ENCODE peak calls at places on chromosome 21, in eight cellular contexts. M is fibroblast of pulmonary artery, U is HFF-Myc, K is Calu3, C is suprapubic skin, O is hepatocyte, E is K562, Z is lower leg skin. W is an unnamed sample.

GRCh38 chr21:41506526-41507520 is 1.1 kb downstream of the TMPRSS2 start:
- DNase-seq in M (no peak), K (peak), E (no peak), C (no peak), Z (no peak), O (no peak), U (no peak), W (no peak)

GRCh38 chr21:26709090-26709489 is 136.0 kb upstream of the CYYR1 start:
- DNase-seq in O (no peak), M (no peak), Z (no peak), C (no peak), U (no peak), K (no peak), E (no peak), W (peak)

GRCh38 chr21:31326478-31327247 is 17.4 kb downstream of the TIAM1 start:
- DNase-seq in K (no peak), Z (no peak), U (no peak), O (no peak), M (peak), E (no peak), C (no peak), W (no peak)

GRCh38 chr21:39850333-39850732 is 16.9 kb upstream of the PCP4 start:
- DNase-seq in Z (no peak), E (no peak), M (no peak), U (no peak), K (no peak), O (no peak), C (no peak), W (no peak)

GRCh38 chr21:26686278-26686677 is 113.2 kb upstream of the CYYR1 start:
- DNase-seq in Z (no peak), E (no peak), O (no peak), K (peak), U (peak), C (no peak), M (peak), W (peak)

GRCh38 chr21:36125513-36126121 is 9.3 kb upstream of the CBR3 start:
- DNase-seq in U (no peak), M (peak), C (no peak), K (peak), E (peak), Z (no peak), O (peak), W (peak)

GRCh38 chr21:42174173-42174572 is 44.8 kb upstream of the ABCG1 start:
- DNase-seq in C (no peak), U (no peak), E (peak), K (no peak), O (no peak), Z (no peak), M (no peak), W (no peak)

GRCh38 chr21:39313042-39313456 is 383 bp downstream of the BRWD1 start:
- DNase-seq in K (no peak), O (no peak), E (peak), Z (peak), U (no peak), M (no peak), C (peak), W (no peak)

GRCh38 chr21:42002421-42002958 is 7.7 kb downstream of the ZBTB21 start:
- DNase-seq in K (no peak), Z (no peak), C (no peak), E (no peak), M (peak), U (peak), O (peak), W (peak)

GRCh38 chr21:41729701-41730368 is 37.0 kb downstream of the RIPK4 start:
- DNase-seq in K (no peak), U (no peak), C (no peak), E (no peak), O (no peak), M (no peak), Z (no peak), W (no peak)

GRCh38 chr21:39972976-39973375 is 105.7 kb downstream of the PCP4 start:
- DNase-seq in K (no peak), O (no peak), M (no peak), U (no peak), Z (no peak), E (no peak), C (no peak), W (no peak)

GRCh38 chr21:18387994-18388393 is 15.6 kb downstream of the TMPRSS15 start:
- DNase-seq in Z (no peak), E (no peak), M (no peak), U (no peak), K (no peak), O (no peak), C (no peak), W (no peak)
- TF ChIP-seq CTCF in Z (no peak), E (no peak), M (no peak), U (no peak), K (no peak), O (peak), C (no peak), W (peak)

DNA sequence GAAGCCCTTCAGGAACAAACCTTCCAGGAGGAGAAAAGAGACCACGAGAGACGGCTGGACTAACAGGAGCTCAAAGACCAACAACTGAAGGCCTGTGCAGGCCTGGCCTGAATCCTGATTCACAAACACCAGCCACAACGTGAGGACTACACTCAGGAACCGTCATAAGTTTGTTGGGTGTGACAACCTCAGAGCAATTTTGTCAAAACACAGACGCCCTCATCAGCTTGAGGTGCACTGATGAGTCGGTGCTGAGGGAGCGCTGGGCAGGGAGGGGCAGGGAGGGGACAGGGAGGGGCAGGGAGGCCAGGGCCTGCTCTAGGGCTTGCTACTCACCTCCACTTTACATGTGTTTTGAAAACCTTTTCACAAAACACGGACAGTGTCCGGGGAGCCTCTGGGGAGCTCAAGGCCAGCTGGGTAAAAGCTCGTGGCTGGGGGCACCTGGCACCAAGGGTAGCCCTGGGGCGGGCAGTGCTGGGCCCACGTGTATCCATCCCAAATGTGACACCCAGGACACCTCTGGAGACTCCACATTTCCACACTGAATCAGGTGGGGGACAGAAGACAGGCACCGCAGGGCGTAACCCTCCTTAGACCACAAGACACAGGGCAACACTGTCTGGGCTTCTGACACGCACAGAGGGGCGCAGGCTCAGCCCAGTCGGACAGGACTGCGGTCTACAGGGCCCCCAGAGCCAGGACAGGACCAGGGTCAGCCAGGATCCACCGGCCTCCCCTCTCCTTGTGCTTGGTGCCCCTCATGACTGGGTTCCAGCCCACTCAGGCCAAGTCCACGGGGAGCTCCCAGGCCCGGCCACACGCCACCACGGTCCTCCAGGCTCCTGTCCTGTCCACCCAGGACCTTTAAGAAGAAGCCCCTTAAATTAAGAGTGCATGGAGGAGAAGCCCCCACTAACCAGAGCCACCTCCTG is 16.5 kb downstream of the LSS start:
- DNase-seq in E (no peak), Z (no peak), U (no peak), M (no peak), O (no peak), K (no peak), C (peak), W (no peak)
- TF ChIP-seq CTCF in E (no peak), Z (no peak), U (no peak), M (no peak), O (no peak), K (no peak), C (no peak), W (no peak)

GRCh38 chr21:37155216-37155615 is 82.2 kb downstream of the TTC3 start:
- DNase-seq in K (no peak), O (no peak), E (no peak), Z (no peak), M (peak), C (no peak), U (no peak), W (no peak)

GRCh38 chr21:37157938-37158337 is 84.9 kb downstream of the TTC3 start:
- DNase-seq in C (no peak), E (peak), M (no peak), U (no peak), K (no peak), O (no peak), Z (no peak), W (no peak)

GRCh38 chr21:37164742-37165141 is 91.7 kb downstream of the TTC3 start:
- DNase-seq in M (peak), E (no peak), C (no peak), O (no peak), K (no peak), U (no peak), Z (no peak), W (no peak)

GRCh38 chr21:37159053-37159776 is 86.2 kb downstream of the TTC3 start:
- DNase-seq in E (no peak), M (no peak), O (no peak), C (no peak), K (no peak), Z (no peak), U (no peak), W (no peak)

GRCh38 chr21:37159949-37160348 is 86.9 kb downstream of the TTC3 start:
- DNase-seq in K (no peak), M (no peak), U (no peak), E (no peak), O (no peak), Z (no peak), C (no peak), W (no peak)
- TF ChIP-seq CTCF in K (no peak), M (no peak), U (no peak), E (no peak), O (no peak), Z (no peak), C (no peak), W (no peak)

DNA sequence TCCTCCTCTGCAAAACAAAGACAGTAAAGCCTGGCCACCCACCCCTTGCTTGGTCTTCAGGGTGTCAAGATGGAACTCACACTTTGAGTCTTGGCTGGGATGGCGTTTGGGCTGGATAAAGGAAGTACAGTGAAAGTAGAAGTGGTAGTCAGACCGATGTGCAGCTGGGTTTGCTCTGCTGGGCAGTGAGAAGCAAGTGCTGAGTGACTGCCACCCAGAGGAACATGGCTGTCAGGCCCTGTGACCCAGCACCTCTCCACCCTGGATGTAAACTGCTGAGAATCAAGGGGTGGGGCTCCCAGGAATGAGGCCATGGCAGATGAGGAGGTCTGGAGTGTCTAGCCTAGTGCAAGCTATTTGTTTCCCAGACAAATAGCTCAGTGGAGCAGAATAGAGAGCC is 51.2 kb downstream of the POFUT2 start:
- DNase-seq in C (no peak), Z (peak), U (no peak), O (no peak), K (no peak), M (no peak), E (no peak), W (peak)
- TF ChIP-seq CTCF in C (no peak), Z (no peak), U (no peak), O (no peak), K (no peak), M (no peak), E (peak), W (no peak)

GRCh38 chr21:24418671-24419070 is 1188.6 kb downstream of the MRPL39 start:
- DNase-seq in Z (no peak), E (no peak), M (no peak), O (no peak), U (no peak), K (no peak), C (no peak), W (no peak)
- TF ChIP-seq CTCF in Z (no peak), E (no peak), M (no peak), O (no peak), U (no peak), K (no peak), C (no peak), W (no peak)

GRCh38 chr21:44950016-44950326 is 10.1 kb downstream of the SLX9 start:
- DNase-seq in O (no peak), M (no peak), K (no peak), U (no peak), E (no peak), Z (no peak), C (no peak), W (no peak)
- TF ChIP-seq CTCF in O (no peak), M (no peak), K (no peak), U (no peak), E (no peak), Z (no peak), C (no peak), W (no peak)